ENCODE peak calls at places on chromosomes 16 and 17, in ten cellular contexts. J is cardiac fibroblast; L is activated B cell treated with CpG ODN at 0.5 μM for 24 hours; R is A549; X is neural crest cell; F is NCI-H82; D is NCI-H774; Q is AG04450; O is activated CD4-positive, alpha-beta T cell treated with anti-CD3 and anti-CD28 coated beads, Interleukin-2, amount 50 U/mL, for 48 hours; G is activated naive CD4-positive, alpha-beta T cell. Z is an unnamed sample.

GRCh38 chr16:84677849-84678248 is 22.0 kb upstream of the USP10 start:
- DNase-seq in L (no peak), J (no peak), O (no peak), X (no peak), Q (no peak), G (no peak), D (no peak), R (no peak), F (peak), Z (no peak)

GRCh38 chr17:49588726-49589555 is 13.3 kb downstream of the NXPH3 start:
- DNase-seq in O (no peak), F (no peak), X (no peak), L (no peak), R (no peak), J (peak), G (no peak), Q (no peak), D (no peak), Z (no peak)

GRCh38 chr16:64278196-64278595 is 843.7 kb downstream of the CDH11 start:
- DNase-seq in O (no peak), G (no peak), Q (peak), J (no peak), X (no peak), D (no peak), L (no peak), R (no peak), F (no peak), Z (no peak)

GRCh38 chr17:7579839-7580630 is 597 bp downstream of the CD68 start:
- DNase-seq in Q (no peak), D (no peak), J (no peak), L (no peak), F (peak), O (no peak), R (no peak), X (no peak), G (no peak), Z (no peak)

GRCh38 chr17:9898812-9899211 is 6.3 kb downstream of the RCVRN start:
- DNase-seq in F (no peak), G (no peak), J (no peak), X (no peak), L (no peak), O (no peak), R (no peak), D (no peak), Q (no peak), Z (no peak)

GRCh38 chr17:31581022-31581483 is 189.6 kb downstream of the RAB11FIP4 start:
- DNase-seq in Q (no peak), L (no peak), G (no peak), R (no peak), F (no peak), O (no peak), D (peak), X (no peak), J (peak), Z (no peak)

GRCh38 chr16:75289189-75289588 is 37.8 kb upstream of the BCAR1 start:
- DNase-seq in X (no peak), D (no peak), Q (no peak), J (peak), G (no peak), L (no peak), R (no peak), O (no peak), F (no peak), Z (no peak)

GRCh38 chr16:2482181-2483107 is 7.5 kb downstream of the TBC1D24 start:
- DNase-seq in D (no peak), O (no peak), F (peak), X (no peak), G (no peak), J (peak), L (no peak), Q (no peak), R (no peak), Z (no peak)

GRCh38 chr17:49987681-49988441 is 7.2 kb downstream of the DLX3 start:
- DNase-seq in O (no peak), Q (no peak), L (no peak), R (no peak), X (no peak), G (no peak), D (no peak), F (peak), J (peak), Z (no peak)

GRCh38 chr17:73042809-73043685 is 49.4 kb downstream of the SLC39A11 start:
- DNase-seq in L (no peak), D (no peak), G (no peak), F (no peak), O (no peak), R (no peak), X (no peak), Q (no peak), J (peak), Z (no peak)

GRCh38 chr16:77376358-77376757 is 58.5 kb downstream of the ADAMTS18 start:
- DNase-seq in J (no peak), X (no peak), R (no peak), F (no peak), Q (no peak), D (no peak), O (no peak), L (no peak), G (no peak), Z (no peak)

GRCh38 chr16:87344931-87345631 is 27.9 kb upstream of the C16orf95 start:
- DNase-seq in X (no peak), F (no peak), G (no peak), O (peak), D (no peak), L (no peak), J (peak), Q (no peak), R (no peak), Z (no peak)

GRCh38 chr16:2079311-2079800 is 31.6 kb downstream of the TSC2 start:
- DNase-seq in F (no peak), D (no peak), L (no peak), J (no peak), R (no peak), G (no peak), X (no peak), O (no peak), Q (no peak), Z (no peak)

GRCh38 chr17:65278050-65278819 is 141.1 kb downstream of the RGS9 start:
- DNase-seq in G (no peak), F (peak), D (no peak), X (peak), J (peak), O (peak), R (peak), Q (no peak), L (no peak), Z (peak)

GRCh38 chr17:2484876-2485275 is 26.8 kb downstream of the METTL16 start:
- DNase-seq in O (no peak), R (no peak), J (no peak), X (no peak), Q (no peak), F (peak), G (no peak), D (no peak), L (no peak), Z (no peak)

GRCh38 chr17:43010667-43011308 is 4.2 kb downstream of the IFI35 start:
- DNase-seq in J (no peak), F (no peak), Q (no peak), D (no peak), G (no peak), O (no peak), X (no peak), L (no peak), R (no peak), Z (no peak)

GRCh38 chr16:68289621-68290329 is 21.0 kb downstream of the SLC7A6OS start:
- DNase-seq in G (no peak), O (peak), X (no peak), R (no peak), J (peak), F (no peak), Q (no peak), D (no peak), L (peak), Z (no peak)

GRCh38 chr17:81044764-81045589 is 10.0 kb downstream of the BAIAP2 start:
- DNase-seq in J (peak), F (peak), L (no peak), O (no peak), R (no peak), X (no peak), G (no peak), Q (no peak), D (peak), Z (no peak)